ENCODE peak calls at places on chromosomes 16 and 17, in eight cellular contexts. B is H1, N is tibial nerve, D is IMR-90, F is esophagus squamous epithelium, J is A549, P is HepG2, Y is K562. X is an unnamed sample. For H3K9me3, the result is how much of the 10 kb centered on the place peaks cover.

GRCh38 chr17:33328129-33328528 is 35.0 kb upstream of the ASIC2 start:
- DNase-seq in Y (no peak), F (no peak), P (no peak), J (no peak), B (peak), D (peak), N (no peak), X (no peak)

GRCh38 chr16:65845466-65846209 is 520.9 kb upstream of the CDH5 start:
- DNase-seq in P (no peak), Y (no peak), J (no peak), F (no peak), B (no peak), N (no peak), D (peak), X (no peak)

GRCh38 chr17:58917228-58917627 is 161.6 kb downstream of the PPM1E start:
- DNase-seq in F (no peak), P (no peak), B (no peak), N (no peak), Y (no peak), J (no peak), D (no peak), X (no peak)

GRCh38 chr16:12535535-12536411 is 267.9 kb downstream of the CPPED1 start:
- DNase-seq in N (no peak), B (peak), P (peak), J (peak), D (no peak), Y (peak), F (no peak), X (no peak)

GRCh38 chr17:6894206-6894528 is 62.6 kb upstream of the TEKT1 start:
- DNase-seq in P (no peak), D (no peak), B (peak), Y (no peak), F (no peak), J (no peak), N (no peak), X (no peak)

GRCh38 chr16:19696312-19696711 is 21.7 kb downstream of the KNOP1 start:
- DNase-seq in D (peak), B (no peak), P (no peak), N (peak), J (peak), Y (no peak), F (peak), X (peak)

GRCh38 chr17:49414271-49414621 is 436 bp downstream of the PHB1 start:
- DNase-seq in D (no peak), B (no peak), J (no peak), N (no peak), P (no peak), F (no peak), Y (peak), X (no peak)

GRCh38 chr16:67249178-67249759 is 490 bp downstream of the SLC9A5 start:
- DNase-seq in N (no peak), B (peak), D (no peak), F (no peak), Y (no peak), P (no peak), J (no peak), X (no peak)

GRCh38 chr16:8663192-8664089 is 11.0 kb upstream of the ABAT start:
- DNase-seq in D (no peak), N (no peak), Y (no peak), F (no peak), J (no peak), P (no peak), B (no peak), X (no peak)

GRCh38 chr17:77312786-77313599 is 172.2 kb downstream of the SEC14L1 start:
- DNase-seq in Y (no peak), J (no peak), P (peak), B (no peak), F (no peak), D (peak), N (peak), X (peak)

GRCh38 chr16:397135-397661 is at the start of gene NME4:
- DNase-seq in F (no peak), N (no peak), Y (peak), D (no peak), J (peak), B (peak), P (no peak), X (no peak)

GRCh38 chr16:70160821-70161220 is 12.8 kb upstream of the CLEC18C start:
- DNase-seq in J (no peak), F (no peak), N (no peak), Y (no peak), B (no peak), P (no peak), D (no peak), X (no peak)

GRCh38 chr17:79811888-79812205 is 15.0 kb upstream of the CBX8 start:
- DNase-seq in N (no peak), P (no peak), F (no peak), B (no peak), D (no peak), Y (no peak), J (no peak), X (no peak)

GRCh38 chr17:32689348-32689747 is 187.6 kb downstream of the MYO1D start:
- DNase-seq in Y (no peak), B (no peak), D (no peak), P (no peak), F (no peak), N (no peak), J (no peak), X (no peak)

GRCh38 chr17:28993013-28993600 is 12.7 kb downstream of the SEZ6 start:
- DNase-seq in F (no peak), P (no peak), B (no peak), Y (no peak), J (no peak), D (no peak), N (no peak), X (no peak)

GRCh38 chr17:32258383-32259121 is 7.1 kb upstream of the RHBDL3 start:
- DNase-seq in D (no peak), Y (no peak), P (no peak), B (peak), F (no peak), N (no peak), J (no peak), X (no peak)

GRCh38 chr17:28532063-28532960 is 20.1 kb downstream of the UNC119 start:
- DNase-seq in N (no peak), P (no peak), F (no peak), B (no peak), D (peak), J (no peak), Y (no peak), X (no peak)

GRCh38 chr16:35506018-35506897 is 2046.8 kb downstream of the TP53TG3F start:
- DNase-seq in B (no peak), N (no peak), D (no peak), Y (peak), P (no peak), F (no peak), J (peak), X (no peak)
- H3K9me3 ChIP-seq in B (half or more), N (under half), D (under half), Y (under half), P (half or more), F (under half), J (under half), X (under half)

DNA sequence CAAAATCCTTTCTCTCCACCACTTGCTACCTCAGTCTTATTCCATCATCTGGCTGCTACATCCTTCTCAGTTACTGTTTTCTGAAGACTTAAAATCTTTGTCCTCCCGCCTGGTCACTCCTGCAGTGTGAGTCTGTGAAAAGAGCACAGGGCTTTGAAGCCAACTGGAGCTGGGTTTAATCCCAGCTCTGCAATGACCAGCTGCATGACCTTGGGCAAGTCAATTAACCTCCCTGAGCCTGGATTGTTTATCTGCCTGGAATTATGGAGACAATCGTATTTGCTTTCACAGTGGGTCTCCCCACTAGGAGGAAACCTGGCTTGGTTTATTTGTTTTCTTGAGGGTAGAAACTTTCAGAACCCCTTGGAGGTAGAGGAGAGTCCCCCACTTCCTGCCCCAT is 183.2 kb downstream of the GSG1L start:
- DNase-seq in P (no peak), Y (no peak), B (no peak), J (no peak), D (no peak), F (no peak), N (no peak), X (no peak)
- TF ChIP-seq POLR2A in P (no peak), Y (no peak), B (no peak), J (no peak), D (no peak), F (no peak), N (no peak), X (no peak)

DNA sequence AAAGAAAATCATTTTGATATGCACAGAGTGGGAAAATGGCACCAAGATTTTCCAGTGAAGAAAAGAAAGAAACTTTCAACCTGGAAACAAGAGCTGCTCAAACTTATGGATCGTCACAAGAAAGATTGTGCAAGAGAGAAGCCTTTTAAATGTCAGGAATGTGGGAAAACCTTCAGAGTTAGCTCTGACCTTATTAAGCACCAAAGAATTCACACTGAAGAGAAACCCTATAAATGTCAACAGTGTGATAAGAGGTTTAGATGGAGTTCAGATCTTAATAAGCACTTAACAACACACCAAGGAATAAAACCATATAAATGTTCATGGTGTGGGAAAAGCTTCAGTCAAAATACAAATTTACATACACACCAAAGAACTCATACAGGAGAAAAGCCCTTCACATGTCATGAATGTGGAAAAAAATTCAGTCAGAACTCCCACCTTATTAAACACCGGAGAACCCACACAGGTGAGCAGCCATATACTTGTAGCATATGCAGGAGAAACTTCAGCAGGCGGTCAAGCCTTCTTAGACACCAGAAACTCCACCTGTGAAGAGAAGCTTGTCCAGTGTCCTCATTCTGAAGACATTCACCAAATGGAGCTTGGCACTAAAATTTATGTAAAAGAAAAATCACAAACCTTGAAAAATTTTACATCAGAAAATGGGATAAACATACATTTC is 12.2 kb downstream of the ZNF75A start:
- DNase-seq in J (peak), F (no peak), N (no peak), P (no peak), B (no peak), D (peak), Y (no peak), X (no peak)
- H3K9me3 ChIP-seq in J (half or more), F (half or more), N (under half), P (under half), B (half or more), D (half or more), Y (under half), X (half or more)

GRCh38 chr17:48107137-48108055 is at the start of gene SNX11:
- DNase-seq in B (peak), D (peak), F (peak), J (peak), P (peak), N (peak), Y (peak), X (peak)
- TF ChIP-seq POLR2A in B (peak), D (peak), F (peak), J (peak), P (peak), N (peak), Y (peak), X (no peak)

DNA sequence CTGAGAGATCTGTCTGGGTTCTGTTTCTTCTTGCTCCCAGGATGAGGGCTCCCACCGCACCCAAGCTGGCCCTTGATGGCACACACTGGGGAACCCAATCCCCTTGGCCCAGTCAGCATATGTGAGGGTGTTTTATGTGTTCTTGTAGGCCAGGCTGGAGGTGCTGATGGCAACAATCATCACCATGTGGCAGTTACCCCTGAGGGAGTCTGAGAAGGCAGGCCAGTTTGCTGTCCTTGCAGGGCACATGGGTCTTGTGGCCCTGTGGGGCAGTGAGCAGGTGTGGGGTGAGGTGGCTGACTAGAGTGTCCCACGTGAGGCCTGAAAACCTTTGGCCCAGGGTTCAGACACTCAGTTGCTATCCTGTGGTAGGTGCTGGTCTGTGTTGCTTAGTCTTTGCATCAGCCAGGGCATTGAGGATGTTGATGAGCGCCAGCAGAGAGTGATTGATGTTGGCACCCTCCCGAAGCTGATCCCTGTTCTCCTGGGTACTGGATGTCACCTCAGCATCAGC is 2183.0 kb downstream of the TP53TG3F start:
- DNase-seq in B (no peak), P (no peak), N (no peak), J (no peak), D (no peak), F (no peak), Y (no peak), X (no peak)
- H3K9me3 ChIP-seq in B (half or more), P (half or more), N (under half), J (under half), D (under half), F (under half), Y (under half), X (under half)

GRCh38 chr17:50636145-50636803 is 1.6 kb downstream of the ABCC3 start:
- DNase-seq in N (no peak), P (peak), J (peak), Y (no peak), B (no peak), F (no peak), D (no peak), X (no peak)
- TF ChIP-seq POLR2A in N (no peak), P (no peak), J (peak), Y (no peak), B (no peak), F (no peak), D (no peak), X (no peak)

GRCh38 chr17:38353668-38354067 is 2.0 kb downstream of the SOCS7 start:
- DNase-seq in Y (no peak), N (no peak), B (no peak), F (no peak), P (no peak), D (no peak), J (no peak), X (no peak)
- H3K9me3 ChIP-seq in Y (under half), N (under half), B (under half), F (under half), P (under half), D (under half), J (under half), X (under half)